ENCODE peak calls at places on chromosome 7, in five cellular contexts. K is A673, R is lower lobe of right lung, H is K562, N is left lung. F is an unnamed sample.

GRCh38 chr7:141115949-141116348 is 42.1 kb downstream of the TMEM178B start:
- DNase-seq in K (no peak), R (no peak), H (no peak), N (no peak), F (no peak)

GRCh38 chr7:28483112-28483511 is 70.8 kb downstream of the CREB5 start:
- DNase-seq in K (no peak), R (no peak), H (no peak), N (no peak), F (no peak)

GRCh38 chr7:1087952-1088920 is at the start of gene GPER1:
- DNase-seq in K (no peak), R (peak), H (no peak), N (no peak), F (peak)

GRCh38 chr7:116576350-116577319 is 51.8 kb downstream of the CAV1 start:
- DNase-seq in K (peak), R (no peak), H (no peak), N (no peak), F (no peak)

GRCh38 chr7:118153551-118154177 is 30.3 kb upstream of the LSM8 start:
- DNase-seq in K (peak), R (no peak), H (peak), N (no peak), F (no peak)

GRCh38 chr7:40401406-40401805 is 266.6 kb downstream of the SUGCT start:
- DNase-seq in K (no peak), R (no peak), H (no peak), N (no peak), F (no peak)

GRCh38 chr7:133547981-133548380 is 295.1 kb downstream of the EXOC4 start:
- DNase-seq in K (no peak), R (no peak), H (no peak), N (no peak), F (no peak)

GRCh38 chr7:140230517-140230861 is 53.7 kb upstream of the KDM7A start:
- DNase-seq in K (no peak), R (peak), H (peak), N (peak), F (peak)

GRCh38 chr7:54888736-54889082 is 129.7 kb upstream of the SEC61G start:
- DNase-seq in K (no peak), R (no peak), H (no peak), N (no peak), F (no peak)

GRCh38 chr7:136637826-136638225 is 230.6 kb upstream of the CHRM2 start:
- DNase-seq in K (peak), R (no peak), H (no peak), N (no peak), F (no peak)

GRCh38 chr7:14424675-14425074 is 435.2 kb upstream of the ETV1 start:
- DNase-seq in K (peak), R (no peak), H (no peak), N (no peak), F (no peak)

GRCh38 chr7:21671859-21672258 is 129.0 kb downstream of the DNAH11 start:
- DNase-seq in K (no peak), R (no peak), H (no peak), N (no peak), F (no peak)

GRCh38 chr7:139300390-139300789 is 40.7 kb upstream of the FMC1 start:
- DNase-seq in K (no peak), R (no peak), H (no peak), N (no peak), F (no peak)

GRCh38 chr7:137462847-137463246 is 119.3 kb upstream of the PTN start:
- DNase-seq in K (no peak), R (no peak), H (no peak), N (no peak), F (no peak)

GRCh38 chr7:44378744-44379143 is 53.4 kb upstream of the CAMK2B start:
- DNase-seq in K (peak), R (no peak), H (no peak), N (no peak), F (no peak)

GRCh38 chr7:95871078-95871848 is 98.9 kb downstream of the DYNC1I1 start:
- DNase-seq in K (peak), R (no peak), H (peak), N (no peak), F (no peak)

GRCh38 chr7:126578338-126578737 is 674.4 kb downstream of the GRM8 start:
- DNase-seq in K (no peak), R (no peak), H (no peak), N (no peak), F (no peak)

GRCh38 chr7:22296916-22297315 is 60.0 kb downstream of the RAPGEF5 start:
- DNase-seq in K (no peak), R (no peak), H (no peak), N (no peak), F (no peak)

GRCh38 chr7:151798851-151799428 is 78.0 kb downstream of the PRKAG2 start:
- DNase-seq in K (no peak), R (peak), H (no peak), N (no peak), F (peak)

GRCh38 chr7:27132978-27133377 is 2.4 kb upstream of the HOXA4 start:
- DNase-seq in K (no peak), R (no peak), H (no peak), N (no peak), F (no peak)

GRCh38 chr7:116219288-116219687 is 8.9 kb downstream of the TES start:
- DNase-seq in K (no peak), R (no peak), H (no peak), N (no peak), F (no peak)

GRCh38 chr7:104010052-104010909 is 20.8 kb upstream of the RELN start:
- DNase-seq in K (no peak), R (no peak), H (no peak), N (no peak), F (no peak)

GRCh38 chr7:99737726-99738125 is 2.7 kb upstream of the CYP3A7 start:
- DNase-seq in K (peak), R (no peak), H (no peak), N (no peak), F (no peak)

GRCh38 chr7:101678713-101679112 is 49.6 kb upstream of the MYL10 start:
- DNase-seq in K (no peak), R (no peak), H (no peak), N (no peak), F (no peak)

GRCh38 chr7:37683263-37684120 is at the start of gene GPR141:
- DNase-seq in K (no peak), R (no peak), H (no peak), N (no peak), F (no peak)

GRCh38 chr7:130363156-130363847 is 17.0 kb upstream of the CPA1 start:
- DNase-seq in K (no peak), R (no peak), H (no peak), N (no peak), F (no peak)
- H3K27ac ChIP-seq in K (no peak), R (no peak), H (no peak), N (no peak), F (no peak)

DNA sequence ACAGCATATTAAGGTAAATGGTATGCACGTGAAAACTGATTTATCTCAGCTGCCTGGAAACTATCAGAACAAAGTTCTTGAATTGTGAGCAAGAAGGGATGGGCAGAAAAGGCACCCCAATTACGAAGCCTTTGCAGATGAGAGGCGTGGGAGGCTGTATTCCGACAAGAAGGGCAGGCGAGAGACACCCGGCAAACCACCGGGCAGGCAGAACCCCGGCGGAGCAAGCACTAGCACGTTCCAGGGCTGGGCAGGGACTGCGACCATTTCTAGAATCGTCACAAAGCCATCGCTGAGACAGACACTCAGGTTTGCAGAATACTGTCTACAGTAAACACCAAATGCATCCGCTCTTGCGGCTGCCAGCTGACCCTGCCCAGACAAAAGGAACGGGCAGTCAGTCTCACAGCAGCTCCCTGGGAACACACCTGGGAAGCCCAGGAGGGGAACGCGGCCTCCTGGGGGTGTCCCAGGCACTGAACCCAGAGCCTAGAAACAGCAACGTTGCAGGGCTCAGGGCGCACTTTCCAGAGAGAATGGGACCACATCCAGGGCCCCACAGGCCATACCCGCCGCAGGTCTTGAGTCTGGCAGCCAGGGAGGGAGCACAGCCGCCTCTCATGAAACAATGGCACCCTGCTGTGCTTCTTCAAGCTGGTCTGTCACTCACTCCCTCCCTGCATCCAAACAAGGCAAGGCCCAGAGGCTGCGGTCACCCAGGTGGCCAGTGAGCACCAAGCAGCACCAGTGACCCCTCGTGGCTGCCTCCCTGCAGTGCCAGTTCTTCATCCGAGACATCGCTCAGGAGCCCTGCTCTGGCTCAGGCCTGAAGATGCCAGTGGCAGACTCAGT is 261.9 kb downstream of the PTPRN2 start:
- DNase-seq in K (no peak), R (no peak), H (no peak), N (no peak), F (no peak)
- TF ChIP-seq CTCF in K (no peak), R (peak), H (no peak), N (no peak), F (peak)

GRCh38 chr7:75657866-75658265 is 80.9 kb downstream of the HIP1 start:
- DNase-seq in K (no peak), R (no peak), H (no peak), N (no peak), F (no peak)
- H3K27ac ChIP-seq in K (no peak), R (peak), H (no peak), N (no peak), F (no peak)

GRCh38 chr7:148821422-148821821 is 62.7 kb downstream of the EZH2 start:
- DNase-seq in K (no peak), R (no peak), H (no peak), N (no peak), F (no peak)
- TF ChIP-seq CTCF in K (no peak), R (no peak), H (no peak), N (no peak), F (no peak)

DNA sequence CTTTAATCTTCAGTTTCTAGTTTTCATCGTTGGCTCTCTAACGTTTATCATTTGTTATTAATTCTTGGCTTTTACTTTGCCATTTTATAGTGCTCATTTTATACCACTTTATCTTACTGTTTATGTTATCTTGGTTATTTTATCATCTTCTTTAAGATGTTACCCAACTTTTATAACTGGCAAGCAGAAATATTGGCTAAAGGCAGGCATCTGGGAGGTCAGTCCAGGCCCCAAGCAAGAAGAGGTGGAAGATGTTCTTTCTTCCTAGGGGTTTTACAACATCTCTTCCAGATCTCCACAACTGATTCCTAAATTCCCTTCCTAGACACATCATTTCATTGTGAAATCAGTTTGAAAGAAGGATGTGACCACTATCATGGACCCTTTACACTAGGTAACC is 208.1 kb downstream of the AHR start:
- DNase-seq in K (no peak), R (no peak), H (no peak), N (no peak), F (no peak)
- H3K27ac ChIP-seq in K (no peak), R (peak), H (no peak), N (peak), F (peak)

DNA sequence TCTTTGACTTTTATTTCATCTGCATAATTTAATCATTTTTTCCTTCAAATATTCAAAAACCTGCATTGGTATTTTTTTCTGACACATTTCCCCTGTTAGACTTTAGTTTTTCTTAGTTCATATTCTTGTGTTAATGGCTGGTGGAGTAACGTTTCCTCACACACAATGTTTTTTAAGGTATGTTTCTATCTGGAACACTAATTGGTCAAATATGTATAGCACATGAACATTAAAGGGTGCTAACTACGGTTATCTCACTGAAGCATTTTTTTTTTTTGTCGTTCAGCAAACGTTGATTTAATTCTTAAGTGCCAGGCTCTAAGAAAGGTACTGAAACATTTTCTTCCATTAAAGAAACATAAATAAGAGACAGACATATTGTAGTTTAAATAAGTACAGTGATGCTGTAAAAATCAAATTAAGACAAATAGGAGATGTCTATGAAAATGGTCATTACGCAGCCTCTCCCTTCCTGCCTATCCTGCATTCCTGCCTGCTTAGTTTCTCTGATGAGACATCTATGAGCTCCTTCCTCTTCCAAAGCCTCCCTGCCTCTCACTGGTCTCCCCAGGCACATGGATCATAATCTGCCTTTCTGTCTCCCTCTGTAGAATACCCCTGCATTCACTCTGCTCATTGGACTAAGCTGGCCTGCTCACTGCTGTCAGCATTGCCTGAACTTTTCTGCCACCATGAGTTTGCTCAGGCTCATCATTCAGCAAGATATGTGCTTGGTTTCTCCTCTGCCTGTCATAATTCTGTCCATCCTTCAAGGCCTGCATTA is 87.9 kb downstream of the PTPRZ1 start:
- DNase-seq in K (peak), R (no peak), H (no peak), N (no peak), F (no peak)
- TF ChIP-seq CTCF in K (no peak), R (no peak), H (no peak), N (no peak), F (no peak)

F was measured in upper lobe of right lung.